ENCODE peak calls at places on chromosomes 1 and 21, in eight cellular contexts. Z is HL-60, A is K562, J is Panc1, K is SK-N-SH, E is GM12878, H is A549, X is GM23338. V is an unnamed sample.

GRCh38 chr1:21292991-21293536 is 2.8 kb upstream of the ECE1 start:
- DNase-seq in H (no peak), K (no peak), X (no peak), E (peak), A (no peak), J (no peak), Z (no peak), V (no peak)

GRCh38 chr21:37737497-37737896 is 178.8 kb downstream of the KCNJ6 start:
- DNase-seq in Z (no peak), E (no peak), H (no peak), J (no peak), X (no peak), A (no peak), K (no peak), V (no peak)

GRCh38 chr1:218171302-218171893 is 113.7 kb upstream of the RRP15 start:
- DNase-seq in X (peak), A (no peak), J (peak), K (peak), Z (no peak), H (peak), E (no peak), V (peak)

GRCh38 chr1:155192346-155193274 is 15.1 kb downstream of the THBS3 start:
- DNase-seq in J (no peak), H (no peak), A (peak), K (peak), Z (no peak), E (no peak), X (peak), V (no peak)

GRCh38 chr1:177020861-177021589 is 143.5 kb downstream of the ASTN1 start:
- DNase-seq in X (no peak), K (no peak), A (no peak), H (no peak), Z (no peak), E (no peak), J (no peak), V (no peak)

GRCh38 chr1:19457555-19457954 is 27.8 kb downstream of the CAPZB start:
- DNase-seq in K (no peak), E (no peak), X (no peak), H (no peak), A (no peak), Z (no peak), J (no peak), V (no peak)

GRCh38 chr1:76080552-76081093 is 6.1 kb downstream of the ST6GALNAC3 start:
- DNase-seq in K (no peak), Z (no peak), J (no peak), H (no peak), A (no peak), E (no peak), X (no peak), V (no peak)

GRCh38 chr1:153960206-153960605 is 1.8 kb upstream of the CRTC2 start:
- DNase-seq in H (no peak), E (no peak), K (no peak), A (no peak), J (no peak), Z (no peak), X (no peak), V (no peak)

GRCh38 chr1:156706647-156707008 is 1.2 kb upstream of the CRABP2 start:
- DNase-seq in Z (no peak), K (no peak), J (no peak), E (no peak), A (peak), X (peak), H (no peak), V (no peak)

GRCh38 chr1:54781023-54781723 is 16.9 kb upstream of the PARS2 start:
- DNase-seq in E (no peak), A (no peak), H (no peak), X (peak), K (no peak), Z (no peak), J (no peak), V (no peak)

GRCh38 chr1:214840366-214840765 is 237.4 kb downstream of the CENPF start:
- DNase-seq in X (no peak), A (no peak), J (no peak), Z (no peak), K (no peak), H (no peak), E (no peak), V (no peak)

GRCh38 chr1:12249748-12250147 is 19.9 kb downstream of the VPS13D start:
- DNase-seq in H (no peak), A (no peak), X (peak), E (no peak), Z (no peak), J (no peak), K (no peak), V (no peak)

GRCh38 chr1:230919201-230919600 is 50.9 kb upstream of the C1orf198 start:
- DNase-seq in A (no peak), K (no peak), Z (no peak), X (no peak), J (no peak), H (no peak), E (no peak), V (no peak)

GRCh38 chr21:43691086-43691795 is 27.7 kb upstream of the PDXK start:
- DNase-seq in X (no peak), Z (no peak), H (no peak), E (no peak), J (no peak), A (no peak), K (no peak), V (no peak)

GRCh38 chr1:9435101-9435636 is 104.1 kb upstream of the SLC25A33 start:
- DNase-seq in X (no peak), H (no peak), E (no peak), Z (no peak), J (no peak), K (no peak), A (no peak), V (no peak)

GRCh38 chr1:67441183-67441582 is 11.0 kb upstream of the SERBP1 start:
- DNase-seq in A (no peak), E (no peak), H (no peak), J (no peak), X (no peak), Z (no peak), K (peak), V (no peak)

GRCh38 chr21:28605138-28605537 is 387.5 kb downstream of the LTN1 start:
- DNase-seq in A (no peak), E (no peak), K (no peak), H (no peak), X (no peak), Z (no peak), J (no peak), V (no peak)

GRCh38 chr1:51303751-51304196 is 26.6 kb downstream of the TTC39A start:
- DNase-seq in H (no peak), X (no peak), Z (no peak), A (no peak), K (no peak), J (no peak), E (peak), V (no peak)

GRCh38 chr1:218813247-218813646 is 360.4 kb upstream of the LYPLAL1 start:
- DNase-seq in Z (no peak), E (no peak), K (no peak), X (peak), J (no peak), A (no peak), H (no peak), V (no peak)

GRCh38 chr1:43769350-43769908 is 62.1 kb downstream of the ST3GAL3 start:
- DNase-seq in J (no peak), X (no peak), Z (no peak), A (no peak), H (no peak), E (no peak), K (no peak), V (no peak)

GRCh38 chr1:40073062-40073461 is 24.0 kb downstream of the PPT1 start:
- DNase-seq in E (no peak), H (no peak), X (no peak), A (no peak), Z (no peak), J (no peak), K (no peak), V (no peak)

GRCh38 chr1:209493584-209493983 is 89.9 kb upstream of the CAMK1G start:
- DNase-seq in E (no peak), J (no peak), H (no peak), Z (no peak), X (no peak), A (no peak), K (no peak), V (no peak)

GRCh38 chr1:161884475-161884874 is 118.4 kb downstream of the ATF6 start:
- DNase-seq in E (no peak), Z (no peak), J (no peak), H (no peak), X (no peak), A (no peak), K (no peak), V (no peak)

GRCh38 chr1:148383966-148384365 is 99.1 kb downstream of the PPIAL4G start:
- DNase-seq in H (no peak), Z (no peak), X (peak), A (no peak), K (no peak), E (no peak), J (no peak), V (no peak)

GRCh38 chr1:57072775-57073174 is 107.0 kb upstream of the C8B start:
- DNase-seq in Z (no peak), J (no peak), E (no peak), K (no peak), A (peak), H (no peak), X (peak), V (no peak)

DNA sequence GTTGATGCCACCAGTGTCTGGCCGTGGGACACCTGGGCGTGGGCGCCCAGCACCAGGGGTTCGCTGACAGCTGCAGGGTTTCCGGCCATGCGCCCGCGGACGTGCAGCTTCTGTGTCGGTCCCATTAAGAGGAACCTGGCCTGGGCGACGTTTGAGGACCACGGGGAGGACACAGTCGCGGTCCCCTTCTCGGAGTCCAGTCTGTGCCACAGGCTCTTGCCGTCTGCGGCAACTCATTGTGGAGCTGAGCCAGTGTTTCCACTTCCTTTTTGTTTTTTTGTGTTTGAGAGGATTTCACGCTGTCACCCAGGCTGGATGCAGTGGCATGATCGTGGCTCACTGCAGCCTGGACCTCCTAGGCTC is 1.6 kb upstream of the C1orf159 start:
- DNase-seq in X (no peak), H (no peak), Z (no peak), A (no peak), E (no peak), K (peak), J (no peak), V (no peak)
- TF ChIP-seq REST in X (no peak), H (no peak), Z (no peak), A (no peak), E (no peak), K (no peak), J (no peak), V (no peak)

GRCh38 chr1:2212542-2213491 is 15.3 kb upstream of the SKI start:
- DNase-seq in J (no peak), Z (peak), H (peak), K (peak), A (peak), E (no peak), X (peak), V (peak)

GRCh38 chr1:2215329-2215728 is 12.8 kb upstream of the SKI start:
- DNase-seq in H (no peak), J (no peak), E (no peak), X (no peak), A (no peak), K (no peak), Z (no peak), V (no peak)

GRCh38 chr1:2212167-2212541 is 16.0 kb upstream of the SKI start:
- DNase-seq in J (no peak), Z (no peak), X (no peak), A (no peak), K (no peak), H (no peak), E (no peak), V (no peak)

GRCh38 chr1:2214541-2215241 is 13.4 kb upstream of the SKI start:
- DNase-seq in E (no peak), A (no peak), X (no peak), H (no peak), Z (no peak), J (no peak), K (peak), V (no peak)

GRCh38 chr1:2213576-2214505 is 14.3 kb upstream of the SKI start:
- DNase-seq in K (no peak), E (no peak), Z (no peak), X (no peak), J (no peak), A (no peak), H (no peak), V (no peak)
- TF ChIP-seq REST in K (no peak), E (no peak), Z (no peak), X (no peak), J (no peak), A (no peak), H (no peak), V (no peak)

GRCh38 chr21:16193758-16194606 is 464.2 kb downstream of the USP25 start:
- DNase-seq in E (no peak), H (peak), K (no peak), X (peak), J (no peak), Z (no peak), A (no peak), V (no peak)
- TF ChIP-seq REST in E (no peak), H (no peak), K (no peak), X (no peak), J (no peak), Z (no peak), A (no peak), V (no peak)

GRCh38 chr21:40070871-40071270 is 203.6 kb downstream of the PCP4 start:
- DNase-seq in H (no peak), J (no peak), E (no peak), Z (no peak), A (no peak), K (no peak), X (no peak), V (no peak)

GRCh38 chr21:40067751-40068150 is 200.5 kb downstream of the PCP4 start:
- DNase-seq in A (no peak), J (no peak), X (no peak), K (no peak), H (no peak), Z (no peak), E (no peak), V (no peak)
- TF ChIP-seq REST in A (no peak), J (no peak), X (no peak), K (no peak), H (no peak), Z (no peak), E (no peak), V (no peak)

GRCh38 chr1:116503535-116504307 is 67.1 kb downstream of the CD58 start:
- DNase-seq in H (no peak), E (no peak), A (peak), Z (peak), X (peak), K (no peak), J (no peak), V (no peak)
- TF ChIP-seq REST in H (no peak), E (no peak), A (no peak), Z (no peak), X (no peak), K (no peak), J (no peak), V (no peak)

GRCh38 chr1:31012210-31012924 is 53.1 kb downstream of the PUM1 start:
- DNase-seq in X (no peak), J (no peak), Z (no peak), E (no peak), A (no peak), K (no peak), H (no peak), V (no peak)

GRCh38 chr1:31011719-31012118 is 53.8 kb downstream of the PUM1 start:
- DNase-seq in A (no peak), Z (no peak), J (no peak), X (no peak), K (no peak), H (no peak), E (no peak), V (no peak)

GRCh38 chr1:31010081-31010989 is 55.2 kb downstream of the PUM1 start:
- DNase-seq in J (no peak), X (no peak), Z (no peak), E (peak), K (no peak), H (no peak), A (no peak), V (no peak)

GRCh38 chr1:31014094-31014493 is 51.4 kb downstream of the PUM1 start:
- DNase-seq in E (no peak), K (no peak), X (no peak), H (no peak), A (no peak), J (no peak), Z (no peak), V (no peak)

DNA sequence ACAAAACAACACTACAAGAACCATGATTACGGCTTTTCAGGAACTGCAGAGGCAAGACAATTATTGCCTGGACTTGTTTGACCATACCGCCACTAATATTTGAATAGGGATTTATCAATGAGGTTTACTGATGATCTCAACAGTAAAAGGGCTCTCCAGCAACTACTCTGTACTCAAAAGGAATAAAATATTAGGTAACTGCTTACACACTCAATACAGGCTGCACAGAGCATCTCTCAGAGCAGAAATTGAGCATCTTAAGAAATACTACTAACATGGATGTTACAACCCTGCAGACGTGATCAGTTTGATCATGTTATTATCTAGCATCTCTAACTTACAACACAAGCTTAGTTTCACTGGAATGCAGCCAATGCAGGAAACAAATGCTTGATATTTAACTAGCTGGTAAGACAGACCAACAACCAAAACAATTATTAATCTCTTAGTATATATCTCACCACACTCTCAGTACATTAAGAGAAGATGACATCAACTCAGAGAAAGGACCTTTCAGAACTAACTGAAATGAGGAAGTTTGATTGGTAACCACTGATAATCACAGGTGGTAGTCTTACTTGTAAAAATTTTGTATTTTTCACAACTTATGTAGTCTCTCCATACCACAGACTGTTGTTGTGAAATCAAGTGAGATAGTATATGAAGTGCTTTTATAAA is 52.2 kb downstream of the PUM1 start:
- DNase-seq in H (no peak), X (no peak), Z (no peak), K (no peak), E (no peak), J (no peak), A (no peak), V (no peak)
- TF ChIP-seq REST in H (no peak), X (no peak), Z (no peak), K (no peak), E (no peak), J (no peak), A (no peak), V (no peak)

V was measured in HCT116.